ENCODE peak calls at places on chromosomes 4 and X, in eight cellular contexts. One of them, this sample, is unnamed.
A peak's percentile ranks its signal among the peaks of the same experiment; 100 is the strongest.

GRCh38 chr4:167233523-167234387 is 539 bp downstream of the SPOCK3 start:
- DNase-seq in fibroblast of mammary gland: peak; percentile 4
- DNase-seq in breast epithelium: no peak
- DNase-seq in nephron progenitor cell: peak; percentile 60
- DNase-seq in kidney: no peak
- DNase-seq in heart left ventricle: no peak
- DNase-seq in endothelial cell: peak; percentile 26
- DNase-seq in mammary epithelial cell: peak; percentile 10
- DNase-seq in this sample: no peak

GRCh38 chrX:11629593-11630211 is 36.0 kb downstream of the ARHGAP6 start:
- DNase-seq in fibroblast of mammary gland: peak; percentile 89
- DNase-seq in breast epithelium: no peak
- DNase-seq in nephron progenitor cell: no peak
- DNase-seq in kidney: no peak
- DNase-seq in heart left ventricle: peak; percentile 37
- DNase-seq in endothelial cell: no peak
- DNase-seq in mammary epithelial cell: peak; percentile 43
- DNase-seq in this sample: no peak

GRCh38 chrX:355329-356050 is 31.2 kb downstream of the PPP2R3B start:
- DNase-seq in fibroblast of mammary gland: no peak
- DNase-seq in breast epithelium: no peak
- DNase-seq in nephron progenitor cell: no peak
- DNase-seq in kidney: peak; percentile 35
- DNase-seq in heart left ventricle: no peak
- DNase-seq in endothelial cell: no peak
- DNase-seq in mammary epithelial cell: no peak
- DNase-seq in this sample: no peak

GRCh38 chr4:11428161-11428700 is 463 bp downstream of the HS3ST1 start:
- DNase-seq in fibroblast of mammary gland: no peak
- DNase-seq in breast epithelium: no peak
- DNase-seq in nephron progenitor cell: peak; percentile 13
- DNase-seq in kidney: peak; percentile 70
- DNase-seq in heart left ventricle: no peak
- DNase-seq in endothelial cell: peak; percentile 16
- DNase-seq in mammary epithelial cell: no peak
- DNase-seq in this sample: no peak

GRCh38 chrX:151151668-151152267 is 24.6 kb upstream of the GPR50 start:
- DNase-seq in fibroblast of mammary gland: peak; percentile 53
- DNase-seq in breast epithelium: no peak
- DNase-seq in nephron progenitor cell: peak; percentile 17
- DNase-seq in kidney: no peak
- DNase-seq in heart left ventricle: peak; percentile 16
- DNase-seq in endothelial cell: no peak
- DNase-seq in mammary epithelial cell: peak; percentile 31
- DNase-seq in this sample: no peak

GRCh38 chrX:9433596-9433995 is 31.3 kb upstream of the TBL1X start:
- DNase-seq in fibroblast of mammary gland: no peak
- DNase-seq in breast epithelium: no peak
- DNase-seq in nephron progenitor cell: no peak
- DNase-seq in kidney: no peak
- DNase-seq in heart left ventricle: no peak
- DNase-seq in endothelial cell: no peak
- DNase-seq in mammary epithelial cell: no peak
- DNase-seq in this sample: no peak

GRCh38 chrX:138858438-138858837 is 146.9 kb upstream of the FGF13 start:
- DNase-seq in fibroblast of mammary gland: peak; percentile 88
- DNase-seq in breast epithelium: no peak
- DNase-seq in nephron progenitor cell: no peak
- DNase-seq in kidney: no peak
- DNase-seq in heart left ventricle: no peak
- DNase-seq in endothelial cell: no peak
- DNase-seq in mammary epithelial cell: peak; percentile 83
- DNase-seq in this sample: no peak

GRCh38 chr4:18954538-18954937 is 933.0 kb upstream of the LCORL start:
- DNase-seq in fibroblast of mammary gland: no peak
- DNase-seq in breast epithelium: no peak
- DNase-seq in nephron progenitor cell: no peak
- DNase-seq in kidney: no peak
- DNase-seq in heart left ventricle: no peak
- DNase-seq in endothelial cell: no peak
- DNase-seq in mammary epithelial cell: no peak
- DNase-seq in this sample: no peak

GRCh38 chr4:100933628-100934027 is 413.7 kb downstream of the PPP3CA start:
- DNase-seq in fibroblast of mammary gland: peak; percentile 80
- DNase-seq in breast epithelium: no peak
- DNase-seq in nephron progenitor cell: no peak
- DNase-seq in kidney: no peak
- DNase-seq in heart left ventricle: no peak
- DNase-seq in endothelial cell: no peak
- DNase-seq in mammary epithelial cell: peak; percentile 11
- DNase-seq in this sample: no peak

GRCh38 chrX:2320580-2321327 is 180.0 kb downstream of the DHRSX start:
- DNase-seq in fibroblast of mammary gland: peak; percentile 47
- DNase-seq in breast epithelium: no peak
- DNase-seq in nephron progenitor cell: no peak
- DNase-seq in kidney: no peak
- DNase-seq in heart left ventricle: peak; percentile 53
- DNase-seq in endothelial cell: no peak
- DNase-seq in mammary epithelial cell: no peak
- DNase-seq in this sample: no peak

GRCh38 chrX:83416273-83416672 is 91.8 kb upstream of the POU3F4 start:
- DNase-seq in fibroblast of mammary gland: peak; percentile 0
- DNase-seq in breast epithelium: no peak
- DNase-seq in nephron progenitor cell: no peak
- DNase-seq in kidney: no peak
- DNase-seq in heart left ventricle: no peak
- DNase-seq in endothelial cell: no peak
- DNase-seq in mammary epithelial cell: no peak
- DNase-seq in this sample: no peak

GRCh38 chr4:169241480-169241879 is 29.3 kb downstream of the SH3RF1 start:
- DNase-seq in fibroblast of mammary gland: no peak
- DNase-seq in breast epithelium: no peak
- DNase-seq in nephron progenitor cell: no peak
- DNase-seq in kidney: no peak
- DNase-seq in heart left ventricle: no peak
- DNase-seq in endothelial cell: no peak
- DNase-seq in mammary epithelial cell: no peak
- DNase-seq in this sample: no peak

GRCh38 chrX:136039968-136040367 is 54.7 kb downstream of the SLC9A6 start:
- DNase-seq in fibroblast of mammary gland: no peak
- DNase-seq in breast epithelium: no peak
- DNase-seq in nephron progenitor cell: no peak
- DNase-seq in kidney: no peak
- DNase-seq in heart left ventricle: no peak
- DNase-seq in endothelial cell: no peak
- DNase-seq in mammary epithelial cell: no peak
- DNase-seq in this sample: no peak

GRCh38 chr4:113116414-113117345 is 67.2 kb downstream of the ANK2 start:
- DNase-seq in fibroblast of mammary gland: no peak
- DNase-seq in breast epithelium: no peak
- DNase-seq in nephron progenitor cell: no peak
- DNase-seq in kidney: peak; percentile 44
- DNase-seq in heart left ventricle: no peak
- DNase-seq in endothelial cell: no peak
- DNase-seq in mammary epithelial cell: no peak
- DNase-seq in this sample: no peak

DNA sequence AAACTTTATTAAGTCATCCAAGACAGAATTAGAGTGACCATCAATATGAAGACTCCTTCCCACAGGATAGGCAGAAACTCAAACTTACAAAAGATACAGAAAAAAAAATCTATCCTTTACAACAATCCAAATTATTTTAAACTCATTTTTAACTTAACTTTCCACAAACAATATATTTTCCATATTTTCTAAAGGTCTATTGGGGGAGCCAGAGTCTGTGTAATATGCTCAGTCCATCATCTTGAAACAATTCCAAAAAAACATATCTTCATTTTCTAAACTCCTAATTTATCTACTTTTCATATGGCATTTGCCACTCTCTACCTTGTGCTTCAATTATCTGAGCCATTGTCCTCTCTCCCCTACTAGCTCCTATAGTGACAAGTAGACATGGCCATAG is 378.1 kb downstream of the PDGFC start:
- DNase-seq in fibroblast of mammary gland: peak; percentile 38
- DNase-seq in breast epithelium: no peak
- DNase-seq in nephron progenitor cell: no peak
- DNase-seq in kidney: no peak
- DNase-seq in heart left ventricle: no peak
- DNase-seq in endothelial cell: no peak
- DNase-seq in mammary epithelial cell: no peak
- DNase-seq in this sample: no peak
- TF ChIP-seq CTCF in fibroblast of mammary gland: peak; percentile 20
- TF ChIP-seq CTCF in breast epithelium: no peak
- TF ChIP-seq CTCF in nephron progenitor cell: no peak
- TF ChIP-seq CTCF in kidney: no peak
- TF ChIP-seq CTCF in heart left ventricle: no peak
- TF ChIP-seq CTCF in endothelial cell: no peak
- TF ChIP-seq CTCF in mammary epithelial cell: no peak
- TF ChIP-seq CTCF in this sample: no peak

GRCh38 chr4:24032371-24032989 is 142.6 kb upstream of the PPARGC1A start:
- DNase-seq in fibroblast of mammary gland: peak; percentile 25
- DNase-seq in breast epithelium: no peak
- DNase-seq in nephron progenitor cell: no peak
- DNase-seq in kidney: no peak
- DNase-seq in heart left ventricle: no peak
- DNase-seq in endothelial cell: no peak
- DNase-seq in mammary epithelial cell: peak; percentile 3
- DNase-seq in this sample: no peak
- TF ChIP-seq CTCF in fibroblast of mammary gland: peak; percentile 24
- TF ChIP-seq CTCF in breast epithelium: peak; percentile 10
- TF ChIP-seq CTCF in nephron progenitor cell: peak; percentile 11
- TF ChIP-seq CTCF in kidney: peak; percentile 38
- TF ChIP-seq CTCF in heart left ventricle: peak; percentile 43
- TF ChIP-seq CTCF in endothelial cell: peak; percentile 26
- TF ChIP-seq CTCF in mammary epithelial cell: peak; percentile 16
- TF ChIP-seq CTCF in this sample: peak; percentile 45

GRCh38 chr4:25702848-25703247 is 47.2 kb downstream of the SLC34A2 start:
- DNase-seq in fibroblast of mammary gland: peak; percentile 80
- DNase-seq in breast epithelium: no peak
- DNase-seq in nephron progenitor cell: no peak
- DNase-seq in kidney: no peak
- DNase-seq in heart left ventricle: peak; percentile 35
- DNase-seq in endothelial cell: no peak
- DNase-seq in mammary epithelial cell: peak; percentile 9
- DNase-seq in this sample: no peak
- TF ChIP-seq CTCF in fibroblast of mammary gland: no peak
- TF ChIP-seq CTCF in breast epithelium: no peak
- TF ChIP-seq CTCF in nephron progenitor cell: no peak
- TF ChIP-seq CTCF in kidney: no peak
- TF ChIP-seq CTCF in heart left ventricle: no peak
- TF ChIP-seq CTCF in endothelial cell: no peak
- TF ChIP-seq CTCF in mammary epithelial cell: no peak
- TF ChIP-seq CTCF in this sample: no peak

GRCh38 chrX:40109288-40110008 is 11.7 kb upstream of the BCOR start:
- DNase-seq in fibroblast of mammary gland: peak; percentile 53
- DNase-seq in breast epithelium: no peak
- DNase-seq in nephron progenitor cell: peak; percentile 65
- DNase-seq in kidney: peak; percentile 80
- DNase-seq in heart left ventricle: peak; percentile 69
- DNase-seq in endothelial cell: peak; percentile 37
- DNase-seq in mammary epithelial cell: peak; percentile 35
- DNase-seq in this sample: no peak

GRCh38 chrX:40108084-40108958 is 10.6 kb upstream of the BCOR start:
- DNase-seq in fibroblast of mammary gland: peak; percentile 52
- DNase-seq in breast epithelium: no peak
- DNase-seq in nephron progenitor cell: peak; percentile 72
- DNase-seq in kidney: peak; percentile 87
- DNase-seq in heart left ventricle: no peak
- DNase-seq in endothelial cell: no peak
- DNase-seq in mammary epithelial cell: no peak
- DNase-seq in this sample: peak; percentile 75

GRCh38 chrX:40107291-40108083 is 9.7 kb upstream of the BCOR start:
- DNase-seq in fibroblast of mammary gland: no peak
- DNase-seq in breast epithelium: no peak
- DNase-seq in nephron progenitor cell: peak; percentile 54
- DNase-seq in kidney: peak; percentile 93
- DNase-seq in heart left ventricle: peak; percentile 57
- DNase-seq in endothelial cell: no peak
- DNase-seq in mammary epithelial cell: no peak
- DNase-seq in this sample: no peak

GRCh38 chrX:40106677-40107290 is 9.0 kb upstream of the BCOR start:
- DNase-seq in fibroblast of mammary gland: no peak
- DNase-seq in breast epithelium: no peak
- DNase-seq in nephron progenitor cell: no peak
- DNase-seq in kidney: no peak
- DNase-seq in heart left ventricle: no peak
- DNase-seq in endothelial cell: no peak
- DNase-seq in mammary epithelial cell: no peak
- DNase-seq in this sample: no peak

GRCh38 chrX:40108959-40109287 is 11.2 kb upstream of the BCOR start:
- DNase-seq in fibroblast of mammary gland: peak; percentile 75
- DNase-seq in breast epithelium: peak; percentile 70
- DNase-seq in nephron progenitor cell: peak; percentile 64
- DNase-seq in kidney: peak; percentile 93
- DNase-seq in heart left ventricle: peak; percentile 85
- DNase-seq in endothelial cell: peak; percentile 30
- DNase-seq in mammary epithelial cell: peak; percentile 79
- DNase-seq in this sample: peak; percentile 74
- TF ChIP-seq CTCF in fibroblast of mammary gland: no peak
- TF ChIP-seq CTCF in breast epithelium: no peak
- TF ChIP-seq CTCF in nephron progenitor cell: no peak
- TF ChIP-seq CTCF in kidney: no peak
- TF ChIP-seq CTCF in heart left ventricle: no peak
- TF ChIP-seq CTCF in endothelial cell: no peak
- TF ChIP-seq CTCF in mammary epithelial cell: no peak
- TF ChIP-seq CTCF in this sample: no peak

DNA sequence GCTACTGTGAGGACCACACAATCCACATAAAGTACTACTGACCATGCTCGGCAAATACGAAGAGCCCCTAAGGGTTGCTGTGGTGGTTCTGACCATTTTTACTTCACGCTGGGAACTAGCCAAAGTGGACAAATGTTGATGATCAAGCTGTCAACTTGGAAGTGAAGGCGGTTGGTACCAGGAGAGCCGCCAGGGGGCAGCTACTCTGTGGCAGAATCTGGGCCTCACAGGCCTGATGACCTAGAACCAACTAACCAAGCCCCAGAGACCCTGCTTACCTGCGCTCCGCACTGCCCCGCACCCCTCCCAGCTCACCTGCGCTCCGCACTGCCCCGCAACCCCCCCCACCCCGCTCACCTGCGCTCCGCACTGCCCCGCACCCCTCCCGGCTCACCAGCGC is 5.6 kb downstream of the GAK start:
- DNase-seq in fibroblast of mammary gland: peak; percentile 24
- DNase-seq in breast epithelium: no peak
- DNase-seq in nephron progenitor cell: peak; percentile 62
- DNase-seq in kidney: no peak
- DNase-seq in heart left ventricle: no peak
- DNase-seq in endothelial cell: peak; percentile 69
- DNase-seq in mammary epithelial cell: no peak
- DNase-seq in this sample: no peak
- TF ChIP-seq CTCF in fibroblast of mammary gland: peak; percentile 43
- TF ChIP-seq CTCF in breast epithelium: no peak
- TF ChIP-seq CTCF in nephron progenitor cell: peak; percentile 52
- TF ChIP-seq CTCF in kidney: no peak
- TF ChIP-seq CTCF in heart left ventricle: no peak
- TF ChIP-seq CTCF in endothelial cell: peak; percentile 40
- TF ChIP-seq CTCF in mammary epithelial cell: peak; percentile 9
- TF ChIP-seq CTCF in this sample: peak; percentile 70